ENCODE peak calls at places on chromosomes 12 and 14, in seven cellular contexts. Z, R, X, V, Y, E and G are unnamed samples.

GRCh38 chr12:188910-189621 is 24.9 kb downstream of the SLC6A12 start:
- DNase-seq in Z (peak; percentile 13), R (no peak), X (peak; percentile 36), V (peak; percentile 22), Y (peak; percentile 69), E (peak; percentile 75), G (peak; percentile 51)

GRCh38 chr14:64159588-64159987 is 134.6 kb downstream of the ESR2 start:
- DNase-seq in Z (no peak), R (no peak), X (no peak), V (no peak), Y (no peak), E (no peak), G (no peak)

GRCh38 chr14:106506901-106507305 is 980.5 kb downstream of the TMEM121 start:
- DNase-seq in Z (no peak), R (no peak), X (no peak), V (no peak), Y (no peak), E (no peak), G (no peak)

GRCh38 chr12:105765053-105766019 is 373.4 kb downstream of the NUAK1 start:
- DNase-seq in Z (no peak), R (no peak), X (no peak), V (no peak), Y (no peak), E (no peak), G (no peak)

GRCh38 chr12:98492580-98493140 is 22.7 kb upstream of the TMPO start:
- DNase-seq in Z (no peak), R (no peak), X (no peak), V (no peak), Y (no peak), E (no peak), G (no peak)

GRCh38 chr14:90281766-90282165 is 25.4 kb downstream of the PSMC1 start:
- DNase-seq in Z (peak; percentile 35), R (no peak), X (no peak), V (no peak), Y (no peak), E (no peak), G (no peak)

GRCh38 chr12:65463082-65463481 is 184.6 kb downstream of the MSRB3 start:
- DNase-seq in Z (no peak), R (no peak), X (no peak), V (no peak), Y (no peak), E (no peak), G (no peak)

GRCh38 chr14:105281354-105282097 is 19.3 kb downstream of the BRF1 start:
- DNase-seq in Z (peak; percentile 56), R (no peak), X (no peak), V (peak; percentile 92), Y (no peak), E (no peak), G (no peak)

GRCh38 chr12:108112815-108113556 is 16.1 kb upstream of the WSCD2 start:
- DNase-seq in Z (no peak), R (no peak), X (no peak), V (no peak), Y (no peak), E (no peak), G (no peak)

GRCh38 chr12:13044859-13045384 is 741 bp downstream of the FAM234B start:
- DNase-seq in Z (peak; percentile 2), R (no peak), X (no peak), V (no peak), Y (no peak), E (no peak), G (no peak)

GRCh38 chr12:63124778-63125177 is 26.2 kb downstream of the AVPR1A start:
- DNase-seq in Z (no peak), R (no peak), X (no peak), V (no peak), Y (no peak), E (no peak), G (no peak)

GRCh38 chr12:109944975-109945374 is 44.9 kb downstream of the TCHP start:
- DNase-seq in Z (peak; percentile 34), R (no peak), X (no peak), V (no peak), Y (no peak), E (no peak), G (no peak)

GRCh38 chr12:120367924-120368788 is 808 bp downstream of the MSI1 start:
- DNase-seq in Z (no peak), R (no peak), X (no peak), V (no peak), Y (no peak), E (no peak), G (no peak)

GRCh38 chr14:105064721-105065143 is 498 bp downstream of the GPR132 start:
- DNase-seq in Z (peak; percentile 64), R (peak; percentile 68), X (no peak), V (no peak), Y (no peak), E (no peak), G (no peak)

GRCh38 chr14:53842938-53843337 is 113.7 kb downstream of the BMP4 start:
- DNase-seq in Z (peak; percentile 85), R (no peak), X (no peak), V (no peak), Y (no peak), E (no peak), G (no peak)

GRCh38 chr12:100348657-100349454 is 8.0 kb upstream of the SLC17A8 start:
- DNase-seq in Z (peak; percentile 4), R (no peak), X (peak; percentile 33), V (peak; percentile 49), Y (no peak), E (peak; percentile 3), G (peak; percentile 53)

GRCh38 chr12:2336409-2336829 is 283.6 kb downstream of the CACNA1C start:
- DNase-seq in Z (peak; percentile 96), R (peak; percentile 79), X (no peak), V (peak; percentile 33), Y (no peak), E (no peak), G (no peak)

GRCh38 chr14:23306113-23306411 is 571 bp upstream of the BCL2L2 start:
- DNase-seq in Z (no peak), R (no peak), X (no peak), V (no peak), Y (no peak), E (no peak), G (no peak)

GRCh38 chr12:84842406-84843013 is 70.1 kb downstream of the SLC6A15 start:
- DNase-seq in Z (peak; percentile 19), R (no peak), X (peak; percentile 41), V (peak; percentile 66), Y (peak; percentile 1), E (peak; percentile 48), G (peak; percentile 53)

GRCh38 chr12:113098428-113099028 is 37.0 kb downstream of the RASAL1 start:
- DNase-seq in Z (peak; percentile 83), R (peak; percentile 86), X (peak; percentile 78), V (peak; percentile 43), Y (peak; percentile 83), E (peak; percentile 89), G (peak; percentile 92)

GRCh38 chr14:90444077-90444696 is 47.4 kb downstream of the CALM1 start:
- DNase-seq in Z (no peak), R (no peak), X (no peak), V (peak; percentile 66), Y (no peak), E (no peak), G (peak; percentile 58)

GRCh38 chr14:29503903-29504302 is 423.7 kb downstream of the PRKD1 start:
- DNase-seq in Z (no peak), R (no peak), X (no peak), V (no peak), Y (no peak), E (no peak), G (no peak)

GRCh38 chr12:41407240-41407799 is 219.2 kb downstream of the PDZRN4 start:
- DNase-seq in Z (no peak), R (no peak), X (no peak), V (no peak), Y (no peak), E (peak; percentile 36), G (no peak)

GRCh38 chr12:53067993-53068770 is 11.0 kb downstream of the SPRYD3 start:
- DNase-seq in Z (no peak), R (peak; percentile 66), X (no peak), V (no peak), Y (no peak), E (no peak), G (no peak)

GRCh38 chr12:105083041-105083440 is 1.2 kb downstream of the ALDH1L2 start:
- DNase-seq in Z (no peak), R (no peak), X (no peak), V (no peak), Y (no peak), E (no peak), G (no peak)

GRCh38 chr14:71478542-71478941 is 453.7 kb upstream of the RGS6 start:
- DNase-seq in Z (peak; percentile 66), R (no peak), X (no peak), V (peak; percentile 90), Y (no peak), E (no peak), G (no peak)

GRCh38 chr14:77315115-77315944 is 5.4 kb downstream of the POMT2 start:
- DNase-seq in Z (no peak), R (no peak), X (no peak), V (no peak), Y (no peak), E (no peak), G (no peak)

GRCh38 chr12:120993496-120993895 is 15.2 kb downstream of the HNF1A start:
- DNase-seq in Z (no peak), R (no peak), X (no peak), V (no peak), Y (no peak), E (no peak), G (no peak)

GRCh38 chr12:96774501-96775256 is 132.4 kb upstream of the NEDD1 start:
- DNase-seq in Z (peak; percentile 49), R (no peak), X (no peak), V (no peak), Y (no peak), E (no peak), G (no peak)

GRCh38 chr14:50792058-50792477 is 38.9 kb downstream of the NIN start:
- DNase-seq in Z (no peak), R (no peak), X (no peak), V (no peak), Y (no peak), E (no peak), G (no peak)

GRCh38 chr14:90179357-90179756 is 77.0 kb upstream of the PSMC1 start:
- DNase-seq in Z (no peak), R (no peak), X (no peak), V (no peak), Y (no peak), E (no peak), G (no peak)

GRCh38 chr12:51976376-51977160 is 25.1 kb downstream of the ACVR1B start:
- DNase-seq in Z (peak; percentile 77), R (no peak), X (no peak), V (peak; percentile 32), Y (no peak), E (no peak), G (no peak)

GRCh38 chr14:61609143-61609851 is 86.0 kb upstream of the HIF1A start:
- DNase-seq in Z (peak; percentile 75), R (no peak), X (peak; percentile 31), V (no peak), Y (no peak), E (peak; percentile 20), G (peak; percentile 18)

GRCh38 chr12:123983822-123984485 is 10.9 kb downstream of the ZNF664 start:
- DNase-seq in Z (peak; percentile 40), R (no peak), X (peak; percentile 42), V (peak; percentile 61), Y (no peak), E (peak; percentile 21), G (peak; percentile 43)

GRCh38 chr12:2198088-2198501 is 145.3 kb downstream of the CACNA1C start:
- DNase-seq in Z (peak; percentile 89), R (no peak), X (no peak), V (no peak), Y (no peak), E (no peak), G (no peak)

GRCh38 chr12:107368586-107368985 is 275.2 kb upstream of the CRY1 start:
- DNase-seq in Z (no peak), R (no peak), X (no peak), V (no peak), Y (no peak), E (no peak), G (no peak)

GRCh38 chr12:52380271-52380694 is 5.2 kb downstream of the KRT84 start:
- DNase-seq in Z (no peak), R (no peak), X (no peak), V (peak; percentile 1), Y (no peak), E (peak; percentile 57), G (peak; percentile 35)

GRCh38 chr14:71730471-71730870 is 201.8 kb upstream of the RGS6 start:
- DNase-seq in Z (peak; percentile 60), R (no peak), X (no peak), V (no peak), Y (no peak), E (no peak), G (no peak)